ENCODE peak calls at places on chromosomes 11 and 22, in five cellular contexts. T, W, I, J and U are unnamed samples.

GRCh38 chr22:19607198-19608113 is 83.2 kb upstream of the CLDN5 start:
- DNase-seq in T (peak), J (peak), W (no peak), I (no peak), U (no peak)

GRCh38 chr22:25176175-25176574 is 23.5 kb upstream of the CRYBB3 start:
- DNase-seq in J (no peak), T (no peak), W (peak), I (no peak), U (no peak)

GRCh38 chr11:94315664-94316063 is 11.3 kb downstream of the IZUMO1R start:
- DNase-seq in J (no peak), W (peak), T (no peak), I (no peak), U (peak)

GRCh38 chr11:10920205-10920604 is 62.4 kb upstream of the ZBED5 start:
- DNase-seq in I (no peak), W (peak), T (no peak), J (no peak), U (no peak)

GRCh38 chr11:106879029-106879428 is 139.2 kb downstream of the GUCY1A2 start:
- DNase-seq in I (no peak), J (no peak), T (no peak), W (no peak), U (no peak)

GRCh38 chr22:29379258-29379657 is 9.1 kb downstream of the AP1B1 start:
- DNase-seq in W (no peak), I (no peak), T (no peak), J (no peak), U (no peak)

GRCh38 chr22:26474687-26475086 is 8.9 kb downstream of the HPS4 start:
- DNase-seq in J (no peak), W (no peak), T (no peak), I (no peak), U (no peak)

GRCh38 chr11:87180743-87181142 is 143.0 kb downstream of the TMEM135 start:
- DNase-seq in J (no peak), W (peak), T (no peak), I (no peak), U (peak)

GRCh38 chr11:110130642-110131238 is 37.5 kb downstream of the ZC3H12C start:
- DNase-seq in W (no peak), J (peak), I (no peak), T (peak), U (no peak)

GRCh38 chr11:45847908-45848316 is 637 bp downstream of the CRY2 start:
- DNase-seq in T (peak), I (no peak), W (peak), J (no peak), U (peak)

GRCh38 chr11:75560644-75561043 is 1.4 kb upstream of the SERPINH1 start:
- DNase-seq in W (no peak), T (no peak), J (no peak), I (no peak), U (no peak)

GRCh38 chr11:2927851-2928604 is 1.2 kb downstream of the PHLDA2 start:
- DNase-seq in W (peak), T (no peak), I (no peak), J (no peak), U (peak)

GRCh38 chr22:21684492-21685163 is 18.8 kb downstream of the PPIL2 start:
- DNase-seq in I (no peak), T (no peak), J (no peak), W (no peak), U (no peak)

GRCh38 chr11:134224710-134225662 is 515 bp downstream of the VPS26B start:
- DNase-seq in I (no peak), T (peak), J (no peak), W (no peak), U (peak)

GRCh38 chr11:10885703-10886363 is 28.0 kb upstream of the ZBED5 start:
- DNase-seq in J (no peak), I (no peak), W (peak), T (no peak), U (peak)

GRCh38 chr11:117231637-117232021 is 244 bp downstream of the PCSK7 start:
- DNase-seq in T (no peak), W (no peak), J (no peak), I (no peak), U (no peak)

GRCh38 chr11:67369801-67370284 is 3.6 kb downstream of the CLCF1 start:
- DNase-seq in J (no peak), W (peak), I (no peak), T (no peak), U (no peak)

GRCh38 chr22:47165998-47166397 is 403.5 kb downstream of the TBC1D22A start:
- DNase-seq in J (no peak), W (no peak), T (no peak), I (no peak), U (no peak)

GRCh38 chr11:10669258-10670033 is 24.1 kb downstream of the IRAG1 start:
- DNase-seq in I (no peak), J (no peak), T (peak), W (peak), U (peak)

GRCh38 chr11:12077535-12078280 is 32.7 kb upstream of the MICAL2 start:
- DNase-seq in T (no peak), I (no peak), W (no peak), J (no peak), U (no peak)

GRCh38 chr22:42072606-42073330 is 1.3 kb upstream of the PHETA2 start:
- DNase-seq in T (no peak), W (no peak), J (no peak), I (no peak), U (no peak)

GRCh38 chr22:46055176-46055850 is 78.4 kb upstream of the WNT7B start:
- DNase-seq in I (no peak), T (peak), J (no peak), W (peak), U (no peak)

GRCh38 chr11:2510626-2511402 is 66.0 kb downstream of the KCNQ1 start:
- DNase-seq in J (no peak), T (no peak), W (peak), I (no peak), U (peak)